ENCODE peak calls at places on chromosomes 5 and 9, in six cellular contexts. One of them, this sample, is unnamed.

GRCh38 chr9:97277953-97278352 is 29.5 kb upstream of the CCDC180 start:
- DNase-seq in HCT116: no peak
- DNase-seq in K562: no peak
- DNase-seq in GM12878: no peak
- DNase-seq in HepG2: no peak
- DNase-seq in H1: no peak
- DNase-seq in this sample: no peak

GRCh38 chr9:74494490-74494889 is 2.6 kb upstream of the RORB start:
- DNase-seq in GM12878: no peak
- DNase-seq in H1: no peak
- DNase-seq in HepG2: no peak
- DNase-seq in HCT116: no peak
- DNase-seq in K562: no peak
- DNase-seq in this sample: no peak

GRCh38 chr5:6713274-6714181 is at the start of gene TENT4A:
- DNase-seq in K562: peak
- DNase-seq in H1: peak
- DNase-seq in HCT116: no peak
- DNase-seq in GM12878: no peak
- DNase-seq in HepG2: no peak
- DNase-seq in this sample: peak

GRCh38 chr5:141951341-141951781 is 6.6 kb downstream of the PCDH12 start:
- DNase-seq in K562: peak
- DNase-seq in GM12878: no peak
- DNase-seq in HCT116: no peak
- DNase-seq in H1: peak
- DNase-seq in HepG2: no peak
- DNase-seq in this sample: no peak

GRCh38 chr5:58404734-58405133 is 55.2 kb downstream of the PLK2 start:
- DNase-seq in H1: no peak
- DNase-seq in K562: no peak
- DNase-seq in HCT116: no peak
- DNase-seq in HepG2: no peak
- DNase-seq in GM12878: no peak
- DNase-seq in this sample: no peak

GRCh38 chr9:87599901-87600610 is 102.4 kb downstream of the DAPK1 start:
- DNase-seq in GM12878: no peak
- DNase-seq in H1: no peak
- DNase-seq in HCT116: no peak
- DNase-seq in K562: peak
- DNase-seq in HepG2: peak
- DNase-seq in this sample: no peak

GRCh38 chr5:177427211-177427822 is 841 bp downstream of the GRK6 start:
- DNase-seq in H1: no peak
- DNase-seq in GM12878: no peak
- DNase-seq in HCT116: no peak
- DNase-seq in HepG2: no peak
- DNase-seq in K562: peak
- DNase-seq in this sample: peak

GRCh38 chr9:28014212-28014611 is 440.9 kb upstream of the C9orf72 start:
- DNase-seq in GM12878: no peak
- DNase-seq in HCT116: no peak
- DNase-seq in H1: no peak
- DNase-seq in HepG2: no peak
- DNase-seq in K562: no peak
- DNase-seq in this sample: no peak

GRCh38 chr9:35229779-35230143 is 68.0 kb downstream of the UNC13B start:
- DNase-seq in HCT116: no peak
- DNase-seq in K562: no peak
- DNase-seq in HepG2: no peak
- DNase-seq in GM12878: no peak
- DNase-seq in H1: no peak
- DNase-seq in this sample: no peak

GRCh38 chr5:67246108-67246507 is 49.5 kb upstream of the CD180 start:
- DNase-seq in HepG2: peak
- DNase-seq in K562: peak
- DNase-seq in H1: no peak
- DNase-seq in HCT116: peak
- DNase-seq in GM12878: peak
- DNase-seq in this sample: peak

GRCh38 chr9:107520186-107520585 is 30.6 kb upstream of the KLF4 start:
- DNase-seq in HepG2: no peak
- DNase-seq in GM12878: no peak
- DNase-seq in K562: no peak
- DNase-seq in HCT116: no peak
- DNase-seq in H1: no peak
- DNase-seq in this sample: no peak

GRCh38 chr9:125699870-125700269 is 7.1 kb downstream of the MAPKAP1 start:
- DNase-seq in H1: no peak
- DNase-seq in GM12878: no peak
- DNase-seq in HepG2: no peak
- DNase-seq in K562: no peak
- DNase-seq in HCT116: no peak
- DNase-seq in this sample: no peak

GRCh38 chr9:93573204-93573828 is 3.1 kb upstream of the PHF2 start:
- DNase-seq in HCT116: no peak
- DNase-seq in K562: no peak
- DNase-seq in GM12878: no peak
- DNase-seq in H1: no peak
- DNase-seq in HepG2: no peak
- DNase-seq in this sample: no peak

GRCh38 chr9:79883073-79883645 is 311.4 kb downstream of the TLE4 start:
- DNase-seq in K562: no peak
- DNase-seq in HepG2: no peak
- DNase-seq in GM12878: no peak
- DNase-seq in H1: no peak
- DNase-seq in HCT116: no peak
- DNase-seq in this sample: no peak

GRCh38 chr5:111043712-111044506 is 27.6 kb upstream of the TSLP start:
- DNase-seq in GM12878: no peak
- DNase-seq in K562: peak
- DNase-seq in HCT116: no peak
- DNase-seq in HepG2: no peak
- DNase-seq in H1: peak
- DNase-seq in this sample: no peak

GRCh38 chr9:22054529-22054928 is 45.4 kb upstream of the CDKN2B start:
- DNase-seq in HCT116: no peak
- DNase-seq in HepG2: no peak
- DNase-seq in K562: no peak
- DNase-seq in GM12878: no peak
- DNase-seq in H1: no peak
- DNase-seq in this sample: no peak

GRCh38 chr5:157535042-157535865 is 40.3 kb downstream of the ADAM19 start:
- DNase-seq in HepG2: peak
- DNase-seq in K562: peak
- DNase-seq in GM12878: no peak
- DNase-seq in HCT116: no peak
- DNase-seq in H1: no peak
- DNase-seq in this sample: no peak

GRCh38 chr9:96163712-96164111 is 138.3 kb downstream of the HSD17B3 start:
- DNase-seq in HepG2: no peak
- DNase-seq in HCT116: no peak
- DNase-seq in H1: no peak
- DNase-seq in GM12878: no peak
- DNase-seq in K562: no peak
- DNase-seq in this sample: no peak

GRCh38 chr5:43000198-43000840 is 39.8 kb downstream of the ANXA2R start:
- DNase-seq in HCT116: no peak
- DNase-seq in K562: no peak
- DNase-seq in H1: peak
- DNase-seq in HepG2: no peak
- DNase-seq in GM12878: no peak
- DNase-seq in this sample: peak

GRCh38 chr9:104071589-104071988 is 22.5 kb upstream of the SMC2 start:
- DNase-seq in K562: no peak
- DNase-seq in H1: no peak
- DNase-seq in HCT116: no peak
- DNase-seq in GM12878: no peak
- DNase-seq in HepG2: no peak
- DNase-seq in this sample: no peak

GRCh38 chr5:59358497-59358896 is 535.0 kb downstream of the PDE4D start:
- DNase-seq in K562: no peak
- DNase-seq in GM12878: no peak
- DNase-seq in HepG2: no peak
- DNase-seq in HCT116: no peak
- DNase-seq in H1: no peak
- DNase-seq in this sample: no peak

GRCh38 chr5:5826911-5827310 is 404.4 kb downstream of the ICE1 start:
- DNase-seq in GM12878: no peak
- DNase-seq in H1: no peak
- DNase-seq in HCT116: no peak
- DNase-seq in HepG2: no peak
- DNase-seq in K562: no peak
- DNase-seq in this sample: no peak

GRCh38 chr9:17905356-17906203 is 326.7 kb downstream of the SH3GL2 start:
- DNase-seq in HCT116: no peak
- DNase-seq in H1: no peak
- DNase-seq in GM12878: no peak
- DNase-seq in HepG2: no peak
- DNase-seq in K562: no peak
- DNase-seq in this sample: no peak

GRCh38 chr5:143534764-143535159 is 131.3 kb upstream of the NR3C1 start:
- DNase-seq in K562: no peak
- DNase-seq in HepG2: no peak
- DNase-seq in H1: no peak
- DNase-seq in GM12878: no peak
- DNase-seq in HCT116: no peak
- DNase-seq in this sample: no peak
- TF ChIP-seq JUND in K562: no peak
- TF ChIP-seq JUND in HepG2: no peak
- TF ChIP-seq JUND in H1: no peak
- TF ChIP-seq JUND in GM12878: no peak
- TF ChIP-seq JUND in HCT116: no peak
- TF ChIP-seq JUND in this sample: no peak

GRCh38 chr5:174892742-174893141 is 168.4 kb downstream of the MSX2 start:
- DNase-seq in HepG2: no peak
- DNase-seq in K562: no peak
- DNase-seq in HCT116: no peak
- DNase-seq in GM12878: no peak
- DNase-seq in H1: no peak
- DNase-seq in this sample: no peak

GRCh38 chr5:174897281-174897950 is 173.0 kb downstream of the MSX2 start:
- DNase-seq in HepG2: no peak
- DNase-seq in GM12878: no peak
- DNase-seq in K562: no peak
- DNase-seq in H1: no peak
- DNase-seq in HCT116: no peak
- DNase-seq in this sample: no peak

GRCh38 chr5:174901336-174901735 is 177.0 kb downstream of the MSX2 start:
- DNase-seq in HCT116: no peak
- DNase-seq in H1: no peak
- DNase-seq in HepG2: no peak
- DNase-seq in K562: no peak
- DNase-seq in GM12878: no peak
- DNase-seq in this sample: no peak

GRCh38 chr5:174900176-174900692 is 175.9 kb downstream of the MSX2 start:
- DNase-seq in H1: no peak
- DNase-seq in HepG2: no peak
- DNase-seq in HCT116: no peak
- DNase-seq in GM12878: no peak
- DNase-seq in K562: no peak
- DNase-seq in this sample: no peak

GRCh38 chr5:174895360-174895759 is 171.0 kb downstream of the MSX2 start:
- DNase-seq in GM12878: no peak
- DNase-seq in K562: no peak
- DNase-seq in HCT116: peak
- DNase-seq in HepG2: no peak
- DNase-seq in H1: no peak
- DNase-seq in this sample: peak
- TF ChIP-seq JUND in GM12878: no peak
- TF ChIP-seq JUND in K562: no peak
- TF ChIP-seq JUND in HCT116: no peak
- TF ChIP-seq JUND in HepG2: no peak
- TF ChIP-seq JUND in H1: no peak
- TF ChIP-seq JUND in this sample: no peak

GRCh38 chr5:173472164-173472563 is 143.9 kb upstream of the STC2 start:
- DNase-seq in H1: no peak
- DNase-seq in HepG2: peak
- DNase-seq in GM12878: no peak
- DNase-seq in K562: no peak
- DNase-seq in HCT116: peak
- DNase-seq in this sample: no peak
- TF ChIP-seq JUND in H1: no peak
- TF ChIP-seq JUND in HepG2: peak
- TF ChIP-seq JUND in GM12878: no peak
- TF ChIP-seq JUND in K562: no peak
- TF ChIP-seq JUND in HCT116: peak
- TF ChIP-seq JUND in this sample: no peak

GRCh38 chr9:121299125-121299466 is 31.1 kb downstream of the GSN start:
- DNase-seq in HepG2: no peak
- DNase-seq in GM12878: no peak
- DNase-seq in HCT116: no peak
- DNase-seq in K562: no peak
- DNase-seq in H1: peak
- DNase-seq in this sample: no peak

GRCh38 chr9:121299467-121300282 is 31.7 kb downstream of the GSN start:
- DNase-seq in HCT116: no peak
- DNase-seq in GM12878: no peak
- DNase-seq in H1: peak
- DNase-seq in K562: no peak
- DNase-seq in HepG2: no peak
- DNase-seq in this sample: no peak

GRCh38 chr9:121301881-121302286 is 33.9 kb downstream of the GSN start:
- DNase-seq in GM12878: no peak
- DNase-seq in K562: no peak
- DNase-seq in HCT116: no peak
- DNase-seq in HepG2: no peak
- DNase-seq in H1: no peak
- DNase-seq in this sample: no peak

GRCh38 chr9:121298689-121299112 is 30.7 kb downstream of the GSN start:
- DNase-seq in H1: no peak
- DNase-seq in GM12878: no peak
- DNase-seq in HepG2: peak
- DNase-seq in K562: no peak
- DNase-seq in HCT116: no peak
- DNase-seq in this sample: no peak

DNA sequence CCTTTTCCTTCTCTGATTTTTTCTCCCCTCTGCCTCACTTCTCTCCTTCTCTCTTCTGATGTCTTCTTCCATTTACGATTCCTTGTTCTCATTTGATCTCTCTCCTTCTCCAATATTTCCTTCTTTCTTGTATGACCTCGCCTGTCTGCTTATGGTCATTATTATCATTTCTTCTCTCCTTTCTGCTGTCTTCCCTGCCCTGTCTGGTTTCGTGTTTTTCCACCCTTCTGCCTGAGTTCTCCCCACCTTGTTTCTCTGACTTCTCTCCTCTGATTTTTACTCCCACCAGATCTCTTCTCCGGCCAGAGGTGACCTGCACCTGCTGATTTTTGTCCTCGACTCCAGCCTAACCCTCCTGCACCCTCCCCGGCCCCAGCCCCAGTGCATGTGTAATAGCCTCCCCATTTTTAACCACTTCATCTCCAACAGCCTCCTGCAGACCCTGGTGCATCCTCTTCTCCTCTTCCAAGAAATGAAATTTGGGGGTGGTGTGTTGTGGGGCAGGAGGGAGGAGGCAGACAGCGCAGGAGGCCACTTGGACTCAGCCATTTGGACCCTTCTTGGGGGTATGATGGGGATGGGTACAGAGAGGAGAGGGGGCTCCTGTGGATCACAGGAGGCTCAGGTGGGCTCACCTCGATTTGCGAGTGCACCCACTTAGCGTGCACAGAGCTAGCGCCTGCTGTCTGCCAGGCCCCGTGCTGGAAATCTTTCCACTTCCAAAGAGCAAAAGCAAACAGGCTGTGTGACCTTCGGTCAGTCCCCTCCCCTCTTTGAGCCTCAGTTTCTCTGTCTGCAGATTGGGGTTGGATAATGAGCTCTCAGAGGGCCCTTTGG is 32.5 kb downstream of the GSN start:
- DNase-seq in GM12878: no peak
- DNase-seq in HCT116: no peak
- DNase-seq in HepG2: no peak
- DNase-seq in H1: no peak
- DNase-seq in K562: no peak
- DNase-seq in this sample: no peak
- TF ChIP-seq JUND in GM12878: no peak
- TF ChIP-seq JUND in HCT116: no peak
- TF ChIP-seq JUND in HepG2: no peak
- TF ChIP-seq JUND in H1: no peak
- TF ChIP-seq JUND in K562: no peak
- TF ChIP-seq JUND in this sample: no peak

This sample was measured in T47D.